ENCODE peak calls at places on chromosomes 3 and 15, in seven cellular contexts. C, I, X, D, S, T and K are unnamed samples.
A peak's percentile ranks its signal among the peaks of the same experiment; 100 is the strongest.

GRCh38 chr3:74067296-74067695 is 442.6 kb upstream of the PDZRN3 start:
- DNase-seq in C (peak; percentile 33), I (peak; percentile 29), X (no peak), D (no peak), S (no peak), T (no peak), K (no peak)

GRCh38 chr3:52065264-52065756 is 8.9 kb upstream of the DUSP7 start:
- DNase-seq in C (no peak), I (peak; percentile 90), X (no peak), D (no peak), S (no peak), T (no peak), K (no peak)

GRCh38 chr3:58073315-58074125 is 65.3 kb downstream of the FLNB start:
- DNase-seq in C (no peak), I (no peak), X (no peak), D (no peak), S (no peak), T (no peak), K (no peak)

GRCh38 chr3:64291345-64291744 is 66.1 kb upstream of the PRICKLE2 start:
- DNase-seq in C (no peak), I (peak; percentile 93), X (peak; percentile 63), D (no peak), S (no peak), T (no peak), K (no peak)

GRCh38 chr3:133944181-133944580 is 48.5 kb upstream of the RAB6B start:
- DNase-seq in C (no peak), I (no peak), X (no peak), D (no peak), S (no peak), T (no peak), K (no peak)

GRCh38 chr3:65595222-65595996 is 443.3 kb downstream of the MAGI1 start:
- DNase-seq in C (no peak), I (no peak), X (no peak), D (no peak), S (no peak), T (peak; percentile 36), K (no peak)

GRCh38 chr3:41295740-41296139 is 96.4 kb downstream of the CTNNB1 start:
- DNase-seq in C (no peak), I (no peak), X (no peak), D (no peak), S (no peak), T (no peak), K (no peak)

GRCh38 chr3:9809239-9809614 is 835 bp upstream of the TTLL3 start:
- DNase-seq in C (no peak), I (no peak), X (no peak), D (peak; percentile 65), S (no peak), T (no peak), K (no peak)

GRCh38 chr15:79593119-79593869 is 161.2 kb downstream of the MINAR1 start:
- DNase-seq in C (no peak), I (no peak), X (no peak), D (peak; percentile 60), S (no peak), T (no peak), K (no peak)

GRCh38 chr3:73490453-73491311 is 134.1 kb downstream of the PDZRN3 start:
- DNase-seq in C (no peak), I (no peak), X (peak; percentile 41), D (peak; percentile 81), S (no peak), T (no peak), K (no peak)

DNA sequence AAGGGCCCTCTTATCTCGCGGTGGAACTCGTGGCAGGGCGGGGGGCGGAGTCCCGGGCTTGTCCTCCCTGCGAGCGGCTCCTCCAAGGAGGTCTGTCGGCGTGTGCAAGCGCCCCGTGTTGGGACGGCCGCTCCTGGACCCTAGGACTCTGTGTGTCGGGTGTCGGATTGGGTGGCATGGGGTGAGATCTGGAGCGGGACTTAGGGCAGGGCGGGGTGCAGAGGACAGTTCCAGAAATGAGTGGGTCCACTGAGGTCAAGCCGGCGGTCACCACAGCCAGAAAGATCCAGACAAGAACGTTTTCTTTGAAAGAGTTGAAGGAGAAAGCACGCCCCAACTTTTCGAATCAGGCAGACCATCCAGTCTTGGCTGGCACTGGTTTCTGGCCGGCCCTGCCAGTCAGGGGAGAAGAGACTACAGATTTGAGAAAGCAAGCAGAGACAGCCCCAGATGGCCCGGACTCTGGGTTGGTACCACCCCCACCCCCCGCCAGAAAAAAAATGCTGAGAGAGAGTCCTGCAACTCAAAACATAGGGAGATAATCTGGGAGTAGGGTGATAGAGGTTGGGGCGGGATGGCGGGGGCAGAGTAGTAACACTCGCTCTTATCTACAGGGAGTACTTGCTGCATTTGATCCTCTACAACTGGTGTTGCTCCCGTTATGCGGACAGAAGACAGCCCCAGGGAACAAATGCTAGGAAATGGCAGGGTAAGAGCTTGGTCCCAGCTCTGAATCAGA is 829 bp upstream of the CISH start:
- DNase-seq in C (no peak), I (no peak), X (no peak), D (no peak), S (no peak), T (no peak), K (no peak)
- H3K27me3 ChIP-seq in C (no peaks in the 10 kb centered on the region), I (no peaks in the 10 kb centered on the region), X (no peaks in the 10 kb centered on the region), D (peaks cover 22% of the 10 kb centered on the region), S (no peaks in the 10 kb centered on the region), T (no peaks in the 10 kb centered on the region), K (no peaks in the 10 kb centered on the region)

DNA sequence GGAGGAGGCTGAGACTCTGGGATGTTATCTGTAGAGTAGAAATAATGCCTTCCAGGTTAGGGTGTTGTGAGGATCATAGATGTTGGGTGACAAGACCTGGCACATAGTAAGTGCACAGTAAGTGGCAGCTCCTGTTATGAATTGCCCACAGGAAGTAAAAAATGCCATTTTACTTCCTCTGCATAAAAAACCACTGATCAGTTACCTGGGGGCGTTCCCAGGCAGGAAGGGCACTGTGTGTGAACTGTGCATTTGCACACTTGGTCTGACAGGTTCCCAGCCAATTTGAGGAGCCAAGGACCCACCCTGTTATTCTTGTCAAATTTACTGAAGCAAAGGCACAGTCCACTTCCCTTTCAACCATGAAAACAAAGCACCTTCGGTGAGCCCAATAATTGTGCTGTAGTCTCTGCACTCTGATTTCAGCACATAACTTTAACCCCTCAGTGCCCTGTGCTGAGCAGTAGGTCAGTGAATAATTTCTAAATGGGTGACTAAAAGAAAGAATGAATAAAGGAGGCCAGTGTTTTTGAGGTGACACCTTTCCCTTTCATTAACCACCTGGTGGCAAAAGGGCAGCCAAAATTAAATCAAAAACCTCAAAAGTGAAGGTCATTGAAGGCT is 85.8 kb upstream of the ARHGEF3 start:
- DNase-seq in C (no peak), I (no peak), X (no peak), D (no peak), S (no peak), T (no peak), K (no peak)
- H3K27me3 ChIP-seq in C (no peaks in the 10 kb centered on the region), I (no peaks in the 10 kb centered on the region), X (no peaks in the 10 kb centered on the region), D (no peaks in the 10 kb centered on the region), S (no peaks in the 10 kb centered on the region), T (no peaks in the 10 kb centered on the region), K (no peaks in the 10 kb centered on the region)

GRCh38 chr3:130341882-130342281 is 3.6 kb upstream of the COL6A5 start:
- DNase-seq in C (no peak), I (no peak), X (no peak), D (no peak), S (no peak), T (no peak), K (no peak)

GRCh38 chr3:130341388-130341787 is 4.1 kb upstream of the COL6A5 start:
- DNase-seq in C (no peak), I (peak; percentile 25), X (no peak), D (no peak), S (no peak), T (no peak), K (peak; percentile 5)

GRCh38 chr3:130345487-130346079 is at the start of gene COL6A5:
- DNase-seq in C (no peak), I (no peak), X (no peak), D (peak; percentile 76), S (peak; percentile 62), T (peak; percentile 9), K (no peak)

GRCh38 chr3:130340766-130341165 is 4.7 kb upstream of the COL6A5 start:
- DNase-seq in C (no peak), I (no peak), X (no peak), D (no peak), S (no peak), T (no peak), K (no peak)

DNA sequence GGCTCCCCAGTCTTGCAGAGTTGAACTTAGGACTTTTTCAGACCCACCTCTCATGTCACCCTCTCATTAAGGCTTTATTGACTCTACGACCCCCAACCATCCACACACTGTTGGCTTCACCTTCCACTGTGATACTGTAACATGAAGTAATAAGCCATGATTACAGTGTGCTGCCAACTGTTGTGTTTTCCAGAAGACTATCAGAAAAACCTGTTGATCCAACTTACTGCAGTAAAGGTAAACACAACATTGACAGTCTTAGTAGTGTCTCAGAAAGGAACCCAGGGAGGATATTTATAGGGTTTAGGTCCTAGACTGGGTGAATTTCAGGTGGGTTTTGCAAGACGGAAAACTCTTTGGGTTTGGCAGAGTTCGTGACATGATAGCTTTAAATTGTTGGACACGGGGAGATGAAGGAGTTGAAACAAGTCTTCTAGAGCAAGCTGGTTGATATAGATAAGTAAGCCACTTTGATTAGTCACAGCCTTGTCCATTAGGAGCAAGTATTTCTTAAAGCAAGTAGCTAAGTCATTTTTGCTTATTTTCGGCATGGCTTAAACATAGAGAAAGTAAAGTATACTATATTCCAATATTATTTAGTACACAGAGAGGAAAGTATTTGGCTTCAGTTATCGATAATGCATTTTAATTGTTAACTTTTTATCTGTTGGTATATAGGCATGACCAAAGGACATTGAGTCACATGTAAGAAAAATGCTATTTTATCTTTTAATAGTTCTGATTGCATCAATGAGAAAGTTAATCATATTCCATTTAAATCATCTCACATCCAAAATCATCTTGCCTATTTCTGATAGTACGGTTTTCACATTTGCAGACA is 2.4 kb upstream of the COL6A5 start:
- DNase-seq in C (no peak), I (no peak), X (no peak), D (no peak), S (no peak), T (no peak), K (no peak)
- H3K27me3 ChIP-seq in C (no peaks in the 10 kb centered on the region), I (peaks cover 8% of the 10 kb centered on the region), X (peaks cover 5% of the 10 kb centered on the region), D (peaks cover 42% of the 10 kb centered on the region), S (peaks cover 2% of the 10 kb centered on the region), T (no peaks in the 10 kb centered on the region), K (no peaks in the 10 kb centered on the region)

DNA sequence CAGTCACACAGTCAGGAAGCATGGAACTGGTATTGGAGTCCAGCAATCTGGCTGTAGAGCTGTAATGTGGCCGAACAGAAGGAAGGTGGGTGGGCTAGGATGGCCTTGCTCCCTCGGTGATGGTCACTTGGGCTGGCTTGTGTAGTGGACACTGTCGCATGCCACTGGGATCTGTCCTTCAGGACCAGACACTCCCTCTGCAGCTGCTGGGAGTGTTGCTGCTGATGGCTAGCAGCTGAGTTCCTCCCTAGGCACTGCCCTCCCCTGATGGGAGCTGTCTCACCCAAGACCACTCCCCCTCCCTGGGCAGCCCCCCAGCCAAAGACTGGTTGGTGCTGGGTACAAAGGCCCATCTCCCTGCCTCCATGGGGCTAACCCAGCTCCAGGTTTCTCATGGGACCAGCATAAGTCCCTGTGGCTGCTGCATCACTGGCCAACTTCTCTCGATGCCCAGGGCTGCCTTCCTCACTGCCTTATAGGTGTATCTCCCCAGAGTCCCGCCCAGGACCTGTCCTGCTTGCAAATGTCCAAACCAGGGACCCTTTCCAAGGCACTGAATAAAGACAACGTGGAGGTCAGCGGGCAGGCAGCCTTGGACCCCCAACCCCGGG is 48.4 kb downstream of the WNT7A start:
- DNase-seq in C (no peak), I (no peak), X (peak; percentile 34), D (no peak), S (no peak), T (no peak), K (no peak)
- H3K27me3 ChIP-seq in C (peaks cover 73% of the 10 kb centered on the region), I (no peaks in the 10 kb centered on the region), X (no peaks in the 10 kb centered on the region), D (no peaks in the 10 kb centered on the region), S (no peaks in the 10 kb centered on the region), T (no peaks in the 10 kb centered on the region), K (peaks cover 2% of the 10 kb centered on the region)

GRCh38 chr3:193875601-193876321 is 260.2 kb upstream of the HES1 start:
- DNase-seq in C (no peak), I (no peak), X (no peak), D (peak; percentile 16), S (no peak), T (no peak), K (no peak)
- H3K27me3 ChIP-seq in C (no peaks in the 10 kb centered on the region), I (no peaks in the 10 kb centered on the region), X (no peaks in the 10 kb centered on the region), D (peaks cover under 1% of the 10 kb centered on the region), S (no peaks in the 10 kb centered on the region), T (no peaks in the 10 kb centered on the region), K (no peaks in the 10 kb centered on the region)